ENCODE peak calls at places on chromosomes 4 and X, in seven cellular contexts. F, U, B, L, S, M and G are unnamed samples. For H3K27me3, the result is how much of the 10 kb centered on the place peaks cover.

GRCh38 chr4:7831330-7831729 is 108.3 kb downstream of the AFAP1 start:
- DNase-seq in B (no peak), U (no peak), L (no peak), S (peak), M (no peak), F (no peak), G (no peak)

GRCh38 chr4:3062466-3062865 is 11.9 kb downstream of the HTT-AS start:
- DNase-seq in U (no peak), M (no peak), S (peak), B (no peak), L (no peak), F (no peak), G (no peak)

GRCh38 chr4:146192060-146192459 is 16.5 kb downstream of the LSM6 start:
- DNase-seq in L (no peak), S (no peak), F (no peak), U (peak), M (no peak), B (peak), G (no peak)

GRCh38 chr4:142345909-142346308 is 500.2 kb downstream of the INPP4B start:
- DNase-seq in M (no peak), B (no peak), S (no peak), U (no peak), F (no peak), L (no peak), G (no peak)

GRCh38 chrX:30521440-30522182 is 56.0 kb downstream of the TASL start:
- DNase-seq in M (no peak), F (no peak), B (no peak), U (no peak), L (no peak), S (no peak), G (no peak)

GRCh38 chr4:16225139-16225538 is 1.1 kb downstream of the TAPT1 start:
- DNase-seq in F (no peak), B (no peak), M (no peak), U (no peak), S (peak), L (no peak), G (no peak)

GRCh38 chrX:39749728-39750127 is 348.0 kb downstream of the BCOR start:
- DNase-seq in L (no peak), M (no peak), S (no peak), F (no peak), U (peak), B (no peak), G (no peak)

GRCh38 chr4:75683482-75684155 is 10.4 kb upstream of the G3BP2 start:
- DNase-seq in B (no peak), M (no peak), F (no peak), S (no peak), L (no peak), U (no peak), G (no peak)

GRCh38 chr4:48698029-48698901 is 81.8 kb downstream of the FRYL start:
- DNase-seq in U (no peak), B (peak), M (no peak), F (no peak), L (no peak), S (no peak), G (no peak)

GRCh38 chrX:118373538-118373937 is 27.6 kb downstream of the WDR44 start:
- DNase-seq in L (no peak), B (no peak), S (no peak), U (no peak), F (no peak), M (no peak), G (no peak)

GRCh38 chrX:153565996-153566580 is 32.9 kb downstream of the CCNQ start:
- DNase-seq in M (no peak), B (no peak), S (no peak), L (no peak), U (peak), F (no peak), G (no peak)

GRCh38 chr4:10205223-10205622 is 88.6 kb upstream of the WDR1 start:
- DNase-seq in U (no peak), M (no peak), L (no peak), S (no peak), F (no peak), B (no peak), G (no peak)

GRCh38 chrX:55716937-55717336 is 612 bp upstream of the RRAGB start:
- DNase-seq in B (no peak), S (no peak), U (no peak), M (no peak), L (no peak), F (no peak), G (no peak)
- H3K27ac ChIP-seq in B (peak), S (no peak), U (no peak), M (peak), L (no peak), F (peak), G (peak)

GRCh38 chr4:128455480-128455879 is 167.9 kb upstream of the PGRMC2 start:
- DNase-seq in B (no peak), S (no peak), U (no peak), M (no peak), L (no peak), F (no peak), G (no peak)
- TF ChIP-seq CTCF in B (no peak), S (no peak), U (no peak), M (no peak), L (no peak), F (no peak), G (no peak)

DNA sequence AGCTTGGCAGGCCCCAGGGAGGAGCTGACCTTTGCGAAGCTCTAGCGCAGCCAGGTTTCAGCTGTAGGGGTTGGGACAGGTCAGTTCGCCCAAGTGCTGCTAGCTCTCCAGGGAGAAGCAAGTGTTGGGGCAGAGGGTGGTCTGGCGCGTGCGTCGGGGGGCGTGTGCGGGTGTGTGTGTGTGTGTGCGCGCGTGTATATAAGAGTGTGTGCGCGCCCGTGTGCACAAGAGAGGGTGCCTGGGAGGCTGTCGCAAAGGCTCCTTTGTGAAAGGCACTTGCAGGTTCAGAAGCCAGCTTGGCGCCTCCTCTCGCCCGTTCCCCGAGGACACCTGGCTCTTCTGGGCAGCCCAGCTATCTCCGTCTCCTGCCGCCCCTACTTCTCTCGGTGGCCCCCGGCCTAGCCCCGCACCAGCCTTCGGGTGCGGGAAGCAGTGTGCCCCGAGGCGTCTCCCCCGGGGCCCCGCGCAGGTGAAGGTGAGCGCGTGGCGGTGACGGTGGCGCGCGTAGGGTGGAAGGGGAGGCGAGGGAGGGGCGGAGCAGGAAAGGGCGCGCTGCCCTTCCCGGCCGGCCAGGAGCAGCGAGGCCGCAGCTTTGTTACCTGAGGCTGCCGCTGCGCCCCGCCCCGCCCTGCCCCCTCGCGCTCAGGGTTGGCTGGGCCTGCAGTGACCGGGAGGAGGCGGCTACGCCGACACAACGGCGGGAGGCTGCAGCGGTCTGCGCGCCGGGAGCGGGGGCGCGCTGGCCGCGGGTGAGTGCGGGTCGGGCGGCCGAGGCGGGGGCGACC is at the start of gene FHDC1:
- DNase-seq in L (no peak), B (no peak), F (no peak), S (peak), U (peak), M (peak), G (no peak)
- H3K27me3 ChIP-seq in L (under half), B (half or more), F (under half), S (under half), U (under half), M (under half), G (under half)

DNA sequence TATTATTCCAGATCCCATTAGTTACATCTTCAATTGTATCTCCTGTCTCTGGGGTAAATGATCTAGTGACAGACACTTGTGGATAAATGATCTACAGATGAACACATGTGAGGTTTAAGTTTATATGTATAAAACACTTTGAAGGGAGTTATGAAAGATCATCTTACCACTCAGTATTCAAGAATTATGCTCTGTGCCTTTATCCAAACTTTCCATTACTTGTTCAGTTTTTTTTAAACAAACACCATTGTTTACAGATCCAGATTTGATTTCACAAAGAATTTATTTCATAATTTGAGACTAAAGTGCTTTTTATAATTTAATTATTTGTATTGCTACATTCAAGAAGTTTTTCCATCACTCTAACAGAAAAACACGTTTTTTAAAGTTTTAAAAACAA is 142.5 kb downstream of the HHIP start:
- DNase-seq in L (no peak), U (no peak), M (no peak), B (no peak), S (no peak), F (no peak), G (no peak)
- H3K27ac ChIP-seq in L (no peak), U (no peak), M (no peak), B (no peak), S (no peak), F (no peak), G (no peak)

GRCh38 chr4:124157781-124158180 is 554.8 kb downstream of the ANKRD50 start:
- DNase-seq in F (no peak), B (no peak), L (no peak), S (no peak), U (no peak), M (no peak), G (no peak)
- TF ChIP-seq CTCF in F (no peak), B (no peak), L (no peak), S (no peak), U (no peak), M (no peak), G (no peak)

DNA sequence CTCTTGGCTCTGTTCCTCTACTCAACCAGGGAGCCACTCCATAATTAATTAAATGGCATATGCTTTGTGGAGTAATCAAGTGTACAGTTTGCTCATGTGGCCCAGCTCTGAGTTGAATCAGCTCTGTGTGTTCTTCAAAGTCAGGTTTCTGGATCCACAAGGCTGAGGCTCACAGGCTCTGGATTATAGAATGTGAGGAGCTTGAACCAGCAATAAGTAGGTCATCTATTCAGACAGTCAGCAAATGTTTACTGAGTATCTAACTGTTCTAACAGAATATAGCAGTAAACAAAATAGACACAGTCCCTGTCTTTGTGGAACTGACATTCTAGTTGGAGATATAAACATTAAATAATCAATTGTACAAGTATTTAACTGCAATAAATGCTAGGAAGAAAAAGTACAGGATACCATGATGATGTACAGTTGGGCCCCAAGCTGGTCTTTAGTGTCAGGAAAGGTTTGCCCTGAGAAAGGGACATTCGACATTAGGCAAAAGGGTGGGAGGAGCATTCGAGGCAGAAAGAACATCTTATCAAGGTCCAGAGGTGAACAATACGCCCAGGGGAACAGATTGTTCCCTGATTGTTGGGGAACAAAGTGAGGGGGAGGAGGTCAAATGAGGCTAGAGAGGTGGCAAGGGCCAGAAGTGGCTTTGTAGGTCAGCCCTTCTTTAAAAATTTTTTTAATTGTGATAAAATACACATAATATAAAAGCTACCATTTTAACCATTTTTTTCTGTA is 20.5 kb upstream of the TSR2 start:
- DNase-seq in M (no peak), B (no peak), S (no peak), L (no peak), F (no peak), U (no peak), G (no peak)
- H3K27me3 ChIP-seq in M (under half), B (under half), S (under half), L (under half), F (under half), U (under half), G (under half)

GRCh38 chrX:15738686-15739016 is 581 bp downstream of the CA5B start:
- DNase-seq in B (no peak), S (no peak), F (no peak), U (no peak), L (no peak), M (no peak), G (no peak)
- H3K27ac ChIP-seq in B (peak), S (no peak), F (peak), U (no peak), L (no peak), M (peak), G (peak)

DNA sequence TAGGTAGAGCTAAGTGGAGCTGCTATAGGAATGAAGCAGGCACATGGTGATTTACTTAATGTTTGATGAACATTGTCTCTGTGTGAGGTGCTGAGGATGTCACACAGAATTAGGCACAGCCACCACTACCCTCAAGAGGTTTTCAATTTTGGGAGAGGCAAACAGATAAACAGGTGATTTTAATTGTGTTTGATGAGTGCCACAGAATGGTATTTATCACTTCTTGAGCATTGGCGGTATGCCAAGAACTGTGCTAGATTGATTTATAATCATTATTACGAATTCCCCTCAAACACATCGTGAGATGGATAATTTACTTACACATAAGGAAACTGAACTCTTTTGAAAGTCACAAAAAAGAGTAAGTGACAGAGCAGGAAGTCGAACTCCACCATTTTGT is 74.8 kb downstream of the FREM3 start:
- DNase-seq in L (no peak), M (no peak), S (no peak), U (no peak), B (no peak), F (no peak), G (no peak)
- TF ChIP-seq CTCF in L (no peak), M (no peak), S (no peak), U (no peak), B (no peak), F (no peak), G (no peak)